ENCODE peak calls at places on chromosomes 2 and 18, in four cellular contexts. Z is GM12878, I is H1, Q is NT2/D1. R is an unnamed sample.

GRCh38 chr2:227818569-227819397 is 5.1 kb downstream of the CCL20 start:
- DNase-seq in Z (no peak), I (no peak), Q (no peak), R (no peak)

GRCh38 chr2:215271466-215271865 is 40.4 kb upstream of the ATIC start:
- DNase-seq in Z (no peak), I (peak; percentile 46), Q (peak; percentile 15), R (no peak)

GRCh38 chr2:43126817-43127207 is 99.6 kb downstream of the ZFP36L2 start:
- DNase-seq in Z (no peak), I (no peak), Q (no peak), R (no peak)

GRCh38 chr2:62410015-62410453 is 96.0 kb downstream of the TMEM17 start:
- DNase-seq in Z (no peak), I (no peak), Q (no peak), R (no peak)

GRCh38 chr2:217249490-217250451 is 389.9 kb upstream of the TNP1 start:
- DNase-seq in Z (no peak), I (no peak), Q (no peak), R (peak; percentile 46)

GRCh38 chr2:174153757-174154680 is 94.3 kb downstream of the OLA1 start:
- DNase-seq in Z (no peak), I (no peak), Q (no peak), R (no peak)

GRCh38 chr2:2779727-2780126 is 448.7 kb upstream of the MYT1L start:
- DNase-seq in Z (no peak), I (no peak), Q (no peak), R (no peak)

GRCh38 chr2:73985318-73986084 is 791 bp downstream of the TET3 start:
- DNase-seq in Z (no peak), I (no peak), Q (no peak), R (peak; percentile 58)

GRCh38 chr2:177164584-177165052 is 48.0 kb upstream of the HNRNPA3 start:
- DNase-seq in Z (peak; percentile 56), I (peak; percentile 89), Q (peak; percentile 68), R (peak; percentile 73)

GRCh38 chr2:205274801-205275200 is 407.5 kb upstream of the NRP2 start:
- DNase-seq in Z (no peak), I (no peak), Q (no peak), R (no peak)

GRCh38 chr2:160736148-160736547 is 242.5 kb upstream of the RBMS1 start:
- DNase-seq in Z (no peak), I (no peak), Q (no peak), R (no peak)

GRCh38 chr2:160735696-160736095 is 242.1 kb upstream of the RBMS1 start:
- DNase-seq in Z (no peak), I (no peak), Q (no peak), R (no peak)

GRCh38 chr2:160731856-160732255 is 238.2 kb upstream of the RBMS1 start:
- DNase-seq in Z (no peak), I (no peak), Q (peak; percentile 56), R (no peak)

GRCh38 chr2:160731415-160731814 is 237.8 kb upstream of the RBMS1 start:
- DNase-seq in Z (no peak), I (no peak), Q (no peak), R (no peak)

GRCh38 chr2:160730296-160730995 is 236.8 kb upstream of the RBMS1 start:
- DNase-seq in Z (no peak), I (no peak), Q (no peak), R (no peak)
- TF ChIP-seq SUZ12 in Z (no peak), I (no peak), Q (no peak), R (no peak)

DNA sequence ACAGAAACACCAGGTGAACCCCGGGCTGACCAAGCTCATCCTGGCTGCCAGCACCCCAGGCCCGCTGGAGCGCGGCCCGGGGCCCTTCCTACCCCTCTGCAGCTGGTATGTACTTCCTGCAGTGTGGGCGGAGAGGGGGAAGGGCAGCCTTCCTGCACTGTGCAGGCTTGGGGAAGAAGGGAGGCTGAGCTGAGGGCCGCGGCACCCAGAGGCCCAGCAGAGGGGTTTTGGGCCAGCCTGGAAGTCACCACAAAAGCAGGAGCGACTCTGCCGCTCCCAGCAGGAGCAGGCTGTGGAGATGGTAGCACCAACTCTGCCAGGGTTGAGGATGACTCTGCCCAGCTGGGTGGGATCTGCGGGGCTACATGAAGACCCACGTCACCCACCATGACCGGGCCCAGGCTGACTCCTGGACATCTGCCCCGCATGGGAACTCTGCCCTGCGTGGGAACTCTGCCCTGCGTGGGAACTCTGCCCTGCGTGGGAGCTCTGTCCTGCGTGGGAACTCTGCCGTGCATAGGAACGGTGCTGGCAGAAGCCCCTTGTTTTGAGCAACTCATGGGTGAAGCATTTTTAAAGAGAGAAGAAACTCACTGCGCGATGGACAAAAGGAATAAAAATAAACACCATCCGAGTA is 273.3 kb downstream of the NDUFA10 start:
- DNase-seq in Z (no peak), I (no peak), Q (no peak), R (no peak)
- TF ChIP-seq SUZ12 in Z (no peak), I (no peak), Q (no peak), R (no peak)

DNA sequence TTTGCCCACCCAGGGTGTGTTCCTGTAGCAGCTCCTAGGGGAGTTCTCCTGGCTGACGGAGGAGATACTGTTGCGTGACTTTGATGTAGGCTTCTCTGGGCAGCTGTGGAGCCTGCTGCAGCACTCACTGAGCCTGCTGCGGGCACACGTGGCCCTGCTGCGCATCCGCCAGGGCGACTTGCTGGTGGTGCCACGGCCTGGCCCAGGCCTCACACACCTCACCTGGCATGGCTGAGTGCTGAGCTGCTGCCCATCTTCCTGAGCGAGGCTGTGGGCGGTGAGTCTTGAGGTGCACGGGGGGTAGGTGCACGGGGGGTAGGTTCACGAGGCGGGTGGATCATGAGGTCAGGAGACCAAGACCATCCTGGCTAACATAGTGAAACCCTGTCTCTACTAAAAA is 191.7 kb downstream of the ANKRD36C start:
- DNase-seq in Z (no peak), I (no peak), Q (no peak), R (no peak)
- TF ChIP-seq SUZ12 in Z (no peak), I (no peak), Q (no peak), R (no peak)

DNA sequence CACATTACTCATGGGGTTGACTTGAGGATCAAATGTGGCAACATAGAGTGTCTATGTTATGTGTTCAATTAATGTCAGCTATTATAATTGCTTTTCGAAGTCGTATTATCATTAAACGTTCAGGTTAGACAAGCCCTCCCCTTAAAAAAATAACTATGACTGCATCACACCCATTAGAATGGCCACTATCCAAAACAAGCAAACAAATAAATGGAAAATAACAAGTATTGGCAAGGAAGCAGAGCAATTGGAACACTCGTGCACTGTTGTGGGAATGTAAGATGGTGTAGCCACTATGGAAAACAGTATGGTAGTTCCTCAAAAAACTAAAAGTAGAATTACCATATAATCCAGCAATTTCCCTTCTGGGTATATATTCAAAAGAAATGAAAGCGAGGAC is 10.0 kb upstream of the CTIF start:
- DNase-seq in Z (no peak), I (no peak), Q (no peak), R (no peak)
- TF ChIP-seq SUZ12 in Z (no peak), I (no peak), Q (no peak), R (no peak)

DNA sequence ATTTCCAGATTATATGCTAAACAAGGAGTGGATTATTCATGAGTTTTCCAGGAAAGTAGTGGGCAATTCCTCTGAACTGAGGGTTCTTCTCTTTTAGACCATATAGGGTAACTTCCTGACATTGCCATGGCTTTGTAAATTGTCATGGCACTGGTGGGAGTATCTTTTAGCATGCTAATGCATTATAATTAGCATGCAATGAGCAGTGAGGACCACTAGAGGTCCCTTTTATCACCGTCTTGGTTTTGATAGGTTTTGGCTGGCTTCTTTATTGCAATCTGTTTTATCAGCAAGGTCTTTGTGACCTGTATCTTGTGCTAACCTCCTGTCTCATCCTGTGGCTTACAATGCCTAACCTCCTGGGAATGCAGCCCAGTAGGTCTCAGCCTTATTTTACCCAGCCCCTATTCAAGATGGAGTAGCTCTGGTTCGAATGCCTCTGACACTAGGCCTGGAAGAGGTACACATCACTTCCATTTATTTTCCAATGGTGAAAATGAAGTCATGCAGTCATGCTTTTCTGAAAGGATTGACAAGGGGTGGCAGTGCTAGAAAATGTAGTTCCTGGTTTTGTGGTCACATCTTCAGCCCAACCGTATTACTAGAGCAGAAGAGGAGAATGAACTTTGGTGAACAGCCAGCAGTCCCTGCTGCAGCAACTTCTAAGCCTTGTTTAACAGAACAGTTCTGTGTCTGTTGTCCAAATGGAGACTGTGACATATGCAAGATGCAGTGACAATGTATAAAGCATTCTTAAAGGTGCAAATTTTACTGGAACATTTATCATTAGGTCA is 26.6 kb upstream of the ITGA4 start:
- DNase-seq in Z (no peak), I (no peak), Q (no peak), R (no peak)
- TF ChIP-seq SUZ12 in Z (no peak), I (no peak), Q (no peak), R (no peak)

GRCh38 chr18:51191139-51191717 is 6.3 kb downstream of the MEX3C start:
- DNase-seq in Z (no peak), I (no peak), Q (no peak), R (no peak)
- TF ChIP-seq SUZ12 in Z (no peak), I (no peak), Q (no peak), R (no peak)

GRCh38 chr2:128374711-128375413 is 56.2 kb upstream of the HS6ST1 start:
- DNase-seq in Z (no peak), I (no peak), Q (no peak), R (no peak)

GRCh38 chr2:128377071-128377910 is 58.6 kb upstream of the HS6ST1 start:
- DNase-seq in Z (no peak), I (peak; percentile 40), Q (no peak), R (no peak)

GRCh38 chr2:128374001-128374710 is 55.5 kb upstream of the HS6ST1 start:
- DNase-seq in Z (no peak), I (no peak), Q (no peak), R (no peak)

GRCh38 chr2:128376241-128377041 is 57.8 kb upstream of the HS6ST1 start:
- DNase-seq in Z (no peak), I (peak; percentile 36), Q (no peak), R (no peak)

DNA sequence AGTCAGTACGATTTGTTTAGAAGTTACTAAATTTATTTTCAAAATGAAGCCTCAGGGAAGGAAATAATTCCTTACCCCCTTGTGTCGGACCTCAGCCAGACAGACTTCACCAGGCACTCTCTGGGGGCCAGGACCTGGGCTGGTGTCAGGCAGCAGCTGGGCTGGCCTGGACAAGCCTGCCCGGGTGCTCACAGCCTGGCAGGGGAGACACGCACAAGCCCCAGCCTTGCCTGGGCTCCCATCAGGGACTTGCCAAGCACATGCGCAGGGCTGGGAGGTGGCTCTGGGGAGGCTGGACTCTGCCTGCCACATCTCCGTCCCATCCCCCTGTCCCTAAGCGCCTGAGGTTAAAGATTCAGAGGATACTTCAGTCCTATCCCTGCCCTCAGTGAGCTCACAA is 56.8 kb upstream of the HS6ST1 start:
- DNase-seq in Z (no peak), I (no peak), Q (no peak), R (no peak)
- TF ChIP-seq SUZ12 in Z (no peak), I (no peak), Q (no peak), R (no peak)

GRCh38 chr2:46494596-46494995 is 15.2 kb downstream of the TMEM247 start:
- DNase-seq in Z (no peak), I (no peak), Q (no peak), R (no peak)

GRCh38 chr2:46495347-46496030 is 16.1 kb downstream of the TMEM247 start:
- DNase-seq in Z (no peak), I (no peak), Q (no peak), R (no peak)

GRCh38 chr2:46492301-46492700 is 12.9 kb downstream of the TMEM247 start:
- DNase-seq in Z (no peak), I (peak; percentile 23), Q (no peak), R (no peak)

GRCh38 chr2:46493971-46494250 is 14.5 kb downstream of the TMEM247 start:
- DNase-seq in Z (no peak), I (peak; percentile 41), Q (no peak), R (no peak)

GRCh38 chr2:46493241-46493970 is 14.0 kb downstream of the TMEM247 start:
- DNase-seq in Z (peak; percentile 64), I (no peak), Q (no peak), R (no peak)
- TF ChIP-seq SUZ12 in Z (no peak), I (no peak), Q (no peak), R (no peak)

GRCh38 chr2:51624995-51625394 is 593.1 kb upstream of the NRXN1 start:
- DNase-seq in Z (no peak), I (no peak), Q (no peak), R (no peak)
- TF ChIP-seq SUZ12 in Z (no peak), I (no peak), Q (no peak), R (no peak)

R was measured in HEK293T.